ENCODE peak calls at places on chromosomes 4 and X, in ten cellular contexts. W is epithelial cell of esophagus, I is M059J, B is DND-41, G is BJ, Y is fibroblast of lung, R is right cardiac atrium, K is endothelial cell, N is T-helper 2 cell, C is iPS-NIHi11. L is an unnamed sample.

GRCh38 chr4:128675083-128675482 is 134.4 kb upstream of the JADE1 start:
- DNase-seq in W (no peak), I (no peak), B (no peak), G (no peak), Y (no peak), R (no peak), K (no peak), N (no peak), C (no peak), L (no peak)

GRCh38 chr4:61428950-61429349 is 228.8 kb downstream of the ADGRL3 start:
- DNase-seq in W (no peak), I (no peak), B (no peak), G (no peak), Y (no peak), R (no peak), K (no peak), N (no peak), C (no peak), L (no peak)

GRCh38 chr4:37889849-37890500 is 909 bp upstream of the TBC1D1 start:
- DNase-seq in W (peak), I (peak), B (no peak), G (no peak), Y (no peak), R (peak), K (peak), N (no peak), C (peak), L (peak)

GRCh38 chr4:37389967-37390580 is 145.5 kb downstream of the NWD2 start:
- DNase-seq in W (peak), I (peak), B (peak), G (no peak), Y (peak), R (no peak), K (peak), N (no peak), C (peak), L (peak)

GRCh38 chr4:84503495-84504437 is 4.7 kb upstream of the NKX6-1 start:
- DNase-seq in W (peak), I (peak), B (peak), G (no peak), Y (peak), R (no peak), K (peak), N (no peak), C (peak), L (peak)

GRCh38 chr4:18980516-18981233 is 959.1 kb upstream of the LCORL start:
- DNase-seq in W (peak), I (no peak), B (no peak), G (no peak), Y (no peak), R (no peak), K (no peak), N (no peak), C (no peak), L (no peak)

GRCh38 chr4:152935661-152936445 is at the start of gene FHDC1:
- DNase-seq in W (peak), I (peak), B (no peak), G (no peak), Y (peak), R (no peak), K (peak), N (no peak), C (peak), L (peak)

GRCh38 chrX:131821945-131822622 is 201.0 kb upstream of the STK26 start:
- DNase-seq in W (no peak), I (no peak), B (no peak), G (no peak), Y (peak), R (peak), K (no peak), N (no peak), C (no peak), L (no peak)

GRCh38 chrX:17736478-17736855 is 826 bp upstream of the SCML1 start:
- DNase-seq in W (peak), I (no peak), B (no peak), G (no peak), Y (no peak), R (no peak), K (no peak), N (no peak), C (no peak), L (no peak)

GRCh38 chrX:1813809-1814208 is 198.9 kb downstream of the ASMT start:
- DNase-seq in W (no peak), I (no peak), B (peak), G (no peak), Y (no peak), R (no peak), K (no peak), N (no peak), C (no peak), L (no peak)

GRCh38 chr4:26821677-26822503 is 38.8 kb upstream of the STIM2 start:
- DNase-seq in W (peak), I (peak), B (no peak), G (no peak), Y (no peak), R (no peak), K (no peak), N (no peak), C (no peak), L (no peak)

GRCh38 chr4:102832667-102833066 is 5.3 kb upstream of the UBE2D3 start:
- DNase-seq in W (no peak), I (no peak), B (no peak), G (no peak), Y (no peak), R (no peak), K (no peak), N (no peak), C (no peak), L (no peak)

GRCh38 chrX:24761306-24761705 is 67.6 kb downstream of the POLA1 start:
- DNase-seq in W (no peak), I (no peak), B (no peak), G (no peak), Y (peak), R (no peak), K (no peak), N (no peak), C (no peak), L (no peak)

GRCh38 chr4:101019941-101020401 is 327.4 kb downstream of the PPP3CA start:
- DNase-seq in W (peak), I (peak), B (peak), G (peak), Y (peak), R (no peak), K (no peak), N (no peak), C (no peak), L (no peak)

GRCh38 chr4:144699565-144699964 is 53.6 kb downstream of the HHIP start:
- DNase-seq in W (peak), I (peak), B (no peak), G (no peak), Y (peak), R (no peak), K (no peak), N (no peak), C (no peak), L (peak)

GRCh38 chr4:117574085-117574484 is 460.2 kb upstream of the NDST3 start:
- DNase-seq in W (no peak), I (no peak), B (no peak), G (no peak), Y (no peak), R (no peak), K (no peak), N (no peak), C (no peak), L (no peak)

GRCh38 chr4:189313861-189314513 is 626.7 kb upstream of the FRG1 start:
- DNase-seq in W (no peak), I (no peak), B (no peak), G (no peak), Y (no peak), R (no peak), K (no peak), N (no peak), C (no peak), L (no peak)

L was measured in EL.